ENCODE peak calls at places on chromosomes 12 and 14, in nine cellular contexts. P is HEK293T; Z is COR-L47; B is stimulated activated CD8-positive, alpha-beta memory T cell treated with anti-CD3 and anti-CD28 coated beads, Interleukin-15, amount 100 ng/mL, for 48 hours; S is RPMI8226; J is effector CD4-positive, alpha-beta T cell; A is Caki2; H is A673; D is activated T-cell treated with anti-CD3 and anti-CD28 coated beads, Interleukin-2, amount 50 U/mL, for 1 hour. F is an unnamed sample.

GRCh38 chr12:53047221-53048032 is 2.4 kb upstream of the TNS2 start:
- DNase-seq in S (peak; percentile 83), P (peak; percentile 70), Z (peak; percentile 74), H (peak; percentile 69), A (peak; percentile 70), J (peak; percentile 63), B (peak; percentile 49), D (peak; percentile 85), F (peak; percentile 74)

GRCh38 chr14:53850714-53851296 is 105.8 kb downstream of the BMP4 start:
- DNase-seq in D (no peak), H (no peak), Z (no peak), J (no peak), P (no peak), S (no peak), B (no peak), A (peak; percentile 71), F (no peak)

GRCh38 chr12:123992118-123992825 is 19.3 kb downstream of the ZNF664 start:
- DNase-seq in S (no peak), H (no peak), A (no peak), P (no peak), Z (no peak), D (no peak), B (no peak), J (no peak), F (no peak)

GRCh38 chr12:90801776-90802175 is 153.2 kb downstream of the CCER1 start:
- DNase-seq in Z (no peak), P (no peak), J (no peak), B (no peak), A (no peak), D (no peak), S (no peak), H (no peak), F (no peak)

GRCh38 chr12:80937391-80938238 is at the start of gene LIN7A:
- DNase-seq in D (no peak), A (peak; percentile 76), J (no peak), P (peak; percentile 45), Z (peak; percentile 54), S (no peak), B (no peak), H (peak; percentile 78), F (no peak)

GRCh38 chr14:81062816-81063215 is 107.4 kb downstream of the TSHR start:
- DNase-seq in P (peak; percentile 12), H (peak; percentile 45), B (no peak), S (peak; percentile 33), D (no peak), J (no peak), Z (peak; percentile 27), A (no peak), F (peak; percentile 72)

GRCh38 chr14:31419179-31420012 is 954 bp downstream of the HEATR5A start:
- DNase-seq in S (no peak), J (no peak), H (peak; percentile 27), Z (no peak), B (no peak), A (no peak), P (no peak), D (no peak), F (no peak)

GRCh38 chr12:25056011-25056410 is 107.1 kb upstream of the BCAT1 start:
- DNase-seq in A (no peak), B (no peak), S (peak; percentile 60), P (no peak), Z (no peak), H (no peak), D (no peak), J (no peak), F (peak; percentile 60)

GRCh38 chr14:35879654-35880249 is 53.6 kb downstream of the BRMS1L start:
- DNase-seq in A (no peak), P (no peak), J (no peak), S (peak; percentile 5), H (peak; percentile 55), Z (no peak), D (no peak), B (no peak), F (peak; percentile 45)

GRCh38 chr12:72330784-72331183 is 58.6 kb downstream of the TRHDE start:
- DNase-seq in J (no peak), S (no peak), H (no peak), D (no peak), P (no peak), A (no peak), B (no peak), Z (no peak), F (no peak)

GRCh38 chr14:48350971-48351370 is 675.6 kb upstream of the MDGA2 start:
- DNase-seq in J (no peak), H (no peak), D (no peak), S (no peak), P (no peak), B (no peak), A (peak; percentile 10), Z (no peak), F (no peak)

GRCh38 chr12:29103539-29103974 is 45.5 kb upstream of the FAR2 start:
- DNase-seq in J (peak; percentile 12), A (no peak), S (peak; percentile 78), H (no peak), P (no peak), B (peak; percentile 15), D (peak; percentile 22), Z (no peak), F (peak; percentile 6)

GRCh38 chr14:35390577-35391387 is 13.8 kb downstream of the NFKBIA start:
- DNase-seq in B (no peak), Z (peak; percentile 9), S (no peak), A (peak; percentile 74), H (peak; percentile 80), J (no peak), P (no peak), D (no peak), F (no peak)

GRCh38 chr14:91780452-91780851 is 48.6 kb upstream of the CATSPERB start:
- DNase-seq in P (no peak), S (no peak), J (no peak), A (no peak), D (no peak), B (no peak), Z (no peak), H (no peak), F (no peak)

GRCh38 chr14:71416392-71416791 is 509.1 kb downstream of the PCNX1 start:
- DNase-seq in D (no peak), A (no peak), S (no peak), B (no peak), H (no peak), J (no peak), P (no peak), Z (no peak), F (no peak)

GRCh38 chr12:121578230-121579189 is 2.3 kb downstream of the KDM2B start:
- DNase-seq in H (no peak), B (no peak), A (no peak), S (no peak), J (no peak), P (no peak), Z (no peak), D (no peak), F (peak; percentile 24)

GRCh38 chr12:96687719-96688118 is 198.3 kb downstream of the CFAP54 start:
- DNase-seq in D (no peak), S (no peak), P (no peak), B (no peak), H (no peak), J (no peak), Z (no peak), A (no peak), F (no peak)

GRCh38 chr12:30308010-30308717 is 387.5 kb downstream of the IPO8 start:
- DNase-seq in Z (no peak), P (no peak), S (no peak), D (no peak), B (no peak), A (peak; percentile 26), J (no peak), H (no peak), F (no peak)

GRCh38 chr14:100193417-100194357 is 34.2 kb upstream of the DEGS2 start:
- DNase-seq in P (no peak), J (no peak), Z (no peak), S (no peak), H (no peak), B (no peak), D (no peak), A (no peak), F (peak; percentile 24)

F was measured in OCI-LY7.